ENCODE peak calls at places on chromosomes 13 and 19, in seven cellular contexts. O, T, L, B, Y, I and G are unnamed samples.

GRCh38 chr19:27770095-27770494 is 1442.9 kb downstream of the UQCRFS1 start:
- DNase-seq in O (no peak), T (no peak), L (no peak), B (no peak), Y (no peak), I (no peak), G (no peak)

GRCh38 chr13:110306960-110307696 is at the start of the genes COL4A1 and COL4A2:
- DNase-seq in O (peak; percentile 52), T (no peak), L (no peak), B (peak; percentile 45), Y (no peak), I (peak; percentile 71), G (no peak)

GRCh38 chr19:42961119-42961518 is 24.1 kb upstream of the PSG7 start:
- DNase-seq in O (no peak), T (no peak), L (no peak), B (no peak), Y (no peak), I (no peak), G (no peak)

GRCh38 chr19:47363758-47364529 is 14.8 kb downstream of the DHX34 start:
- DNase-seq in O (no peak), T (peak; percentile 9), L (no peak), B (no peak), Y (peak; percentile 79), I (peak; percentile 6), G (no peak)

GRCh38 chr13:39531646-39532045 is 71.3 kb downstream of the LHFPL6 start:
- DNase-seq in O (no peak), T (peak; percentile 9), L (no peak), B (no peak), Y (peak; percentile 43), I (peak; percentile 54), G (no peak)

GRCh38 chr19:28292822-28293500 is 920.0 kb downstream of the UQCRFS1 start:
- DNase-seq in O (no peak), T (no peak), L (no peak), B (no peak), Y (no peak), I (no peak), G (no peak)

GRCh38 chr13:23129329-23129728 is 51.5 kb upstream of the SGCG start:
- DNase-seq in O (no peak), T (no peak), L (no peak), B (no peak), Y (no peak), I (no peak), G (no peak)

GRCh38 chr13:101434486-101434885 is 18.0 kb upstream of the ITGBL1 start:
- DNase-seq in O (no peak), T (no peak), L (no peak), B (no peak), Y (no peak), I (peak; percentile 59), G (no peak)

GRCh38 chr13:102697264-102697663 is 2.4 kb upstream of the METTL21C start:
- DNase-seq in O (no peak), T (no peak), L (no peak), B (no peak), Y (no peak), I (no peak), G (no peak)

GRCh38 chr13:94195715-94196114 is 283.8 kb downstream of the DCT start:
- DNase-seq in O (no peak), T (peak; percentile 92), L (peak; percentile 27), B (no peak), Y (no peak), I (peak; percentile 82), G (no peak)

GRCh38 chr19:40466219-40467006 is at the start of gene SPTBN4:
- DNase-seq in O (no peak), T (no peak), L (no peak), B (peak; percentile 68), Y (no peak), I (no peak), G (no peak)

GRCh38 chr13:45718992-45719391 is 16.9 kb downstream of the CBY2 start:
- DNase-seq in O (no peak), T (peak; percentile 38), L (no peak), B (no peak), Y (no peak), I (peak; percentile 48), G (no peak)

GRCh38 chr13:43664700-43665191 is 122.0 kb downstream of the ENOX1 start:
- DNase-seq in O (peak; percentile 25), T (peak; percentile 67), L (peak; percentile 12), B (no peak), Y (peak; percentile 57), I (peak; percentile 67), G (no peak)

GRCh38 chr13:111484959-111485358 is 164.5 kb downstream of the TEX29 start:
- DNase-seq in O (no peak), T (no peak), L (no peak), B (no peak), Y (no peak), I (no peak), G (no peak)

GRCh38 chr13:111911141-111911720 is 155.7 kb upstream of the SOX1 start:
- DNase-seq in O (no peak), T (no peak), L (no peak), B (no peak), Y (no peak), I (no peak), G (no peak)

GRCh38 chr19:27672309-27673047 is 1540.5 kb downstream of the UQCRFS1 start:
- DNase-seq in O (no peak), T (no peak), L (no peak), B (no peak), Y (no peak), I (no peak), G (no peak)

GRCh38 chr19:15292847-15293582 is 39.3 kb downstream of the BRD4 start:
- DNase-seq in O (no peak), T (no peak), L (no peak), B (no peak), Y (no peak), I (peak; percentile 51), G (no peak)

GRCh38 chr19:35468637-35469036 is 20.6 kb downstream of the FFAR2 start:
- DNase-seq in O (peak; percentile 68), T (peak; percentile 48), L (no peak), B (no peak), Y (peak; percentile 38), I (peak; percentile 25), G (peak; percentile 42)

GRCh38 chr19:51096473-51097165 is 11.6 kb downstream of the CTU1 start:
- DNase-seq in O (no peak), T (no peak), L (no peak), B (no peak), Y (peak; percentile 12), I (no peak), G (no peak)
- TF ChIP-seq CTCF in O (no peak), T (peak; percentile 40), L (no peak), B (no peak), Y (peak; percentile 50), I (peak; percentile 29), G (peak; percentile 36)

GRCh38 chr13:99506632-99507031 is 5.4 kb downstream of the TM9SF2 start:
- DNase-seq in O (no peak), T (no peak), L (no peak), B (no peak), Y (no peak), I (no peak), G (no peak)

GRCh38 chr13:99507054-99507453 is 5.8 kb downstream of the TM9SF2 start:
- DNase-seq in O (no peak), T (no peak), L (no peak), B (no peak), Y (no peak), I (no peak), G (no peak)

GRCh38 chr13:99509477-99509876 is 8.2 kb downstream of the TM9SF2 start:
- DNase-seq in O (no peak), T (no peak), L (no peak), B (no peak), Y (no peak), I (no peak), G (no peak)

GRCh38 chr13:99501952-99502310 is 659 bp downstream of the TM9SF2 start:
- DNase-seq in O (no peak), T (no peak), L (no peak), B (peak; percentile 16), Y (no peak), I (peak; percentile 35), G (no peak)

DNA sequence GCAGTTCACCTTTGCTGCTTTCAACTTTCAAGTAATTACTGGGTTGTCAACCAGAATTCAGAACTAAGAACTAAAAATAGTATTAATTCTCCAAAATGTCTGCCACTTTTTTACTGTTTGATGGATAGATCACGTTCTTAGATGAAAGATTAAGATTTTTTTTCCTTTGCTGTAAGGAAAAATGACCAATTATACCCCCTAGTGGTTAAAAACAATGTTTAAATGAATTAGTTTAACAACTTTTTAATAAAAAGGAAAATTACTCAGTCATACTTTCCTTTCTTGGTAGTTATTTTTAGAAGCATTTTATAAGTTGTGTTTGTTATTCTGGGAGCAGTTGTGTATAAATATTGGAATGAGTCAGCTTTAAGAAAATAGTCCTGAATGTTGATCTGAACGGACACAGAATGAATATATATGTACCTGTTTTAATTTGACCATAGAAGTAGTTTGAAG is 4.6 kb downstream of the TM9SF2 start:
- DNase-seq in O (no peak), T (peak; percentile 53), L (no peak), B (no peak), Y (no peak), I (peak; percentile 20), G (no peak)
- TF ChIP-seq CTCF in O (peak; percentile 25), T (peak; percentile 81), L (no peak), B (no peak), Y (peak; percentile 72), I (peak; percentile 48), G (peak; percentile 67)

DNA sequence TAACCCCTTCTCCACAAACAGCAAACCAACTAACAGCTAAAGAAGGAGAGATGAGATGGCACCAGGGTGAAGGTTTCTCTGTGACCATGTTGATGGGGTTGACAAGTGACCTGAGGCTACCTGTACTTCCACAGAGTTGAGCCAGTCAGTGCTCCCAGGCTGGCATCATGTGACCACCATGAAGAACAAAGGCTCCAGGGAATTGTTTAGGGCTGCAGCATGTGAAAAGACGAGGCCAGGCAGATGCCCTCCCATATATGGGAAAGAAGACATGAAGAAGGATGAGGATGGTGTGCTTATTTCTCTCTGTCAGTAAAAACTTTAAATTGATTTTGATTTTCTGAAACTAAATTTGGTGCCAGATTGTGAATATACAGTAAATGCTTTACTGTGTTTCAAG is 220.6 kb downstream of the OLFM4 start:
- DNase-seq in O (no peak), T (no peak), L (no peak), B (no peak), Y (no peak), I (no peak), G (no peak)
- TF ChIP-seq CTCF in O (no peak), T (no peak), L (no peak), B (no peak), Y (no peak), I (no peak), G (no peak)

DNA sequence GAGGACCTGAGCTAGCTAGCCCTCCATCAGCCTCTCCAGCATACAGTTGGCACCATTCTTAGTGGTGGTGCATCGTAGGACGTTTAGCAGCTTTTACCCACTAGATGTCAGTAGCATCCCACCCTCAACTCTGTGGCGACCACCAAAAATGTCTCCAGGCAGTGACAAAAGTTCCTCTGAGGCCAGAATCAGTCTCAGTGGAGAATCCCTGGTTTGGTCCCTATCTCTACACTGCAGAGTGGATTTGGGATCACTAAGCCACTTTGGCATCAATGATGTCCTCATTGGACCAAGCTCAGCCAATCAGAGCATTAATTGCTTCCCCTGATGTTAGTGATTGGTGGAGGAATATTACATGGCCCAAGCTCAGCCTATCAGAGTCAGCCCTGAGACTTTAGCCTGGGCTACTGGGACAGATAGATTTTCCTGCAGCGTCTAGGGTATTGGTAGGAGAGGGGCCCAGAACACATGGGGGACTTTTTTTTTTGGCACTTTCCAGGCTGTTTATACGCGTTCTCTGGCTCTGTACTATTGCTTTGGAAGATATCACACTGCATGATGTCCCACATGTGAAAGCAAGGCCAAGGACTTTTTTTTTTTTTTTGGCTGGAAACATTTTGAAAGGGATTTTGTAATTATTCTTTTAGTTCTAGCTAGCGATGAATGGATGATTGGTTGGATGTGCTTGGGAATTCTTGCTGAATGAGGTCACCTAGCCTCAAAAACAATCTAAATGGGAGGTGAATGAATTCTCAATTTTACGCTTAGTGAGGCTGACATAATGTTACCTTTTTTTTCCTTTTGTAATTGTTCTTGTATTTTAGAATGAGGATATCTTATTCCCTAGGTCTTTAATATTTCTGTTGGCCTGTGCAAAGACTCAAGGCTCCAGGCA is 7.0 kb downstream of the TMEM221 start:
- DNase-seq in O (peak; percentile 65), T (peak; percentile 9), L (no peak), B (no peak), Y (peak; percentile 57), I (peak; percentile 52), G (no peak)
- TF ChIP-seq CTCF in O (peak; percentile 62), T (peak; percentile 67), L (no peak), B (peak; percentile 50), Y (peak; percentile 68), I (peak; percentile 39), G (peak; percentile 22)